ENCODE peak calls at places on chromosomes 2 and 18, in nine cellular contexts. Z, E, Q, I, K, O, F, M and J are unnamed samples.

GRCh38 chr2:138942466-138942865 is 162.3 kb upstream of the NXPH2 start:
- DNase-seq in E (no peak), I (no peak), K (no peak), F (peak; percentile 3), Z (no peak), M (no peak), O (no peak), Q (no peak), J (no peak)

GRCh38 chr2:105791229-105791628 is 46.5 kb downstream of the NCK2 start:
- DNase-seq in Q (no peak), M (no peak), I (no peak), Z (no peak), O (no peak), F (no peak), E (no peak), K (no peak), J (no peak)

GRCh38 chr2:62309465-62310091 is 113.7 kb downstream of the B3GNT2 start:
- DNase-seq in E (peak; percentile 69), M (no peak), I (no peak), O (no peak), Z (peak; percentile 24), K (no peak), Q (no peak), F (no peak), J (peak; percentile 75)

GRCh38 chr2:49110571-49111315 is 43.6 kb downstream of the FSHR start:
- DNase-seq in Q (no peak), M (no peak), I (no peak), O (no peak), F (no peak), K (no peak), Z (no peak), E (no peak), J (no peak)

GRCh38 chr2:241772063-241772499 is 4.5 kb upstream of the GAL3ST2 start:
- DNase-seq in Z (no peak), F (no peak), M (no peak), E (peak; percentile 76), I (no peak), O (no peak), K (no peak), Q (no peak), J (no peak)

GRCh38 chr18:69943021-69943420 is 4.7 kb downstream of the CD226 start:
- DNase-seq in Q (no peak), O (no peak), K (peak; percentile 7), F (no peak), Z (no peak), E (no peak), M (no peak), I (no peak), J (no peak)

GRCh38 chr2:101330253-101330921 is 21.9 kb upstream of the RNF149 start:
- DNase-seq in F (peak; percentile 15), Z (peak; percentile 42), M (peak; percentile 47), K (peak; percentile 33), I (peak; percentile 83), Q (peak; percentile 32), O (no peak), E (no peak), J (no peak)

GRCh38 chr2:241539616-241540374 is 18.8 kb upstream of the BOK start:
- DNase-seq in Z (no peak), K (no peak), F (no peak), E (no peak), I (no peak), O (no peak), M (no peak), Q (no peak), J (peak; percentile 34)

GRCh38 chr2:228180126-228181097 is 1.1 kb downstream of the SPHKAP start:
- DNase-seq in F (peak; percentile 20), O (no peak), I (no peak), Z (peak; percentile 19), Q (no peak), M (no peak), E (peak; percentile 22), K (peak; percentile 15), J (peak; percentile 24)

GRCh38 chr18:47800756-47801155 is 129.7 kb downstream of the SMAD2 start:
- DNase-seq in K (no peak), Z (no peak), O (no peak), F (no peak), Q (no peak), I (no peak), M (no peak), E (no peak), J (no peak)

GRCh38 chr2:75276093-75277055 is 77.1 kb upstream of the TACR1 start:
- DNase-seq in K (peak; percentile 69), Z (no peak), I (no peak), M (no peak), O (peak; percentile 18), Q (no peak), F (no peak), E (no peak), J (no peak)

DNA sequence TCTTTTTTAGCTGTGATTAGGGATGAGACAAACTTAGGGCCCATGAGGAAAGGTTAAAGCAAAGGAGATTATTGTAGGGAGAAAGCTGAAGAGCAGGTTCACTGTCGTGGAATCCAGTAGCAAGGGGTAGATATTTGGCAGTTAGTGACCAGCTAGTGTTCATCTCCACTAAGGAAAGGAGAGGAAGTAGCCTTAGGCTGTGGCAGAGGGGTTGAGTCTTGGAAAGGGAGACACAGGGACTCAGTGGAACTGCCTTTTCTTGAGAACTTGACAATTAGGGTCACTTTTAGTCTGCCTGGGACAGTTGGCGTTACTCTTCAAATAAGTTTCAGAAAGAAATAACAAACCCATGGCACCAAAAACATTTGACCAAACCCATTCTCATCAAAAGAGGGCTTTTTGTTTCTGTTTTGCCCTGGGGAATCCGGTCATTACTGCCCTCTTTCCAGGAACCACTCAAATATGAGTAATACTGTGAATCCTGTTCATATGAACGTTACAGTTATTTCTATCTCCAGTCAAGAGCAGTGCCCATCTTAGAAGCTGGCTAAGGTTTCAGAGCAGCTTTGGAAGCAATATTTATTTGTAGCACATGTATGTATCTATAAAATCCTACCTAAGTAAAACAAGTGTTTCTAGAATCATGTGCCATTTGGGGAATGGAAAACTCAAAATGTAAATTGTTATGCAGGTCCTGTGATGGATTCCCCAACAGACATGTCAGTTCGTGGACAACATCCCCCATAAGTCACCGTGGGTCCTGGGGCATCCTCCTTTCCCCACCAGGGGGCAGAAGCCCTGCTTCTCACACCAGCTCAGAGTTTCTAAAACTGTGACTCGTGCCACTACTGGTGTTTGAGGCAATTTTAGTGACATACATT is 77.3 kb upstream of the PHLPP1 start:
- DNase-seq in Z (peak; percentile 51), F (no peak), I (peak; percentile 70), O (no peak), Q (no peak), E (peak; percentile 72), M (peak; percentile 15), K (peak; percentile 33), J (peak; percentile 70)
- TF ChIP-seq CTCF in Z (peak; percentile 61), F (peak; percentile 30), I (peak; percentile 75), O (peak; percentile 44), Q (peak; percentile 55), E (peak; percentile 57), M (peak; percentile 61), K (peak; percentile 49), J (peak; percentile 61)

DNA sequence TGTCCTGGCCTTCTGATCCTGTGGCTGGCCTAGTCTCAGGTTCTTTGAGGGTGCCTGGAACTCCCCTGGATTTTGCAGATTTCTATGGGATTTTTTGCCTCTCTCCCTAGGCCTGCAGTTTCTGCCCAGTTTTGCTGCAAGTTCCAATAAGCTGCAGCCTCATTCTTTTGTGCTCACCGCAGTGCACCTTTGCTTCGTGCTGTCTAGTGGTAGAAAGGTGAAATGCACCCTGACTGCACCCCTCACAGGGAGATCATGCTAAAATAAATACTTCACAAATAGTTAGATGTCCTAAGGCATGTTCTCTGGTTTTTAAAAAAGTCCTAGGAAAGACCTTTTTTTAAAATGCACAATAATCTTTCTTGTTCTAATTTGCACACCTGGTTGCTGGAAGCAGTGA is 72.5 kb downstream of the GNAL start:
- DNase-seq in M (no peak), Z (no peak), I (no peak), E (no peak), F (no peak), Q (no peak), K (no peak), O (no peak), J (no peak)
- TF ChIP-seq CTCF in M (peak; percentile 60), Z (peak; percentile 62), I (peak; percentile 61), E (no peak), F (peak; percentile 38), Q (no peak), K (peak; percentile 30), O (no peak), J (no peak)

DNA sequence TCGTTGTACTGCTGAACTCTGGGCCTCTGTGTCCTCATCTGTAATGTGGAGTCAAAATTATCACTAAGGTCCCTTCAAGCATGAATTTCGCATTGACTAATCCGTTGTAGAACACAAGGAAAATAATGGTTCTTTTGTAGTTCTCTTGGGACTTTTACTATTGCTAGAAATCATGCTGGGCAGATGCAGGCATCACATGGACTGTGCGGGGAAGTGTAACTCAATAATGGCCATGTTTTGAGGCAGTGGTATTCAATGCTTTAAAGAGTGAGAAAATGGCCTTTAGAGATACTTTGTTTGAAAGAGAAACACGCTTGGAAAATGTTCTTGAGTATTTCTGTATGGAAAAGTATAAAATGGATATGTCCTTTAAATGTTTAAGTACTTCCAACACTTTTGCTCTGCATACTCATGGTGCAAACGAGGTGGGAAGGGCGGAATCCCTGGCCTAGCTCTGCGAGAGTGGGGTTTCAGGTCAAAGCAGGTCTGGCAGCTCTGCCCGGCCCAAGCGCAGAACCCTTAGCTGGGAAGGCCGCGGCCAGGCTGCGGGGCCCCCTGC is 117.3 kb upstream of the MSTN start:
- DNase-seq in K (no peak), F (no peak), E (peak; percentile 46), Z (no peak), O (no peak), I (no peak), M (no peak), Q (no peak), J (peak; percentile 40)
- TF ChIP-seq CTCF in K (no peak), F (no peak), E (no peak), Z (no peak), O (no peak), I (no peak), M (no peak), Q (no peak), J (no peak)

GRCh38 chr2:217167531-217167930 is 307.7 kb upstream of the TNP1 start:
- DNase-seq in F (no peak), E (no peak), K (no peak), Q (no peak), Z (no peak), I (no peak), O (no peak), M (no peak), J (no peak)

GRCh38 chr2:217168396-217168795 is 308.5 kb upstream of the TNP1 start:
- DNase-seq in K (no peak), O (no peak), Q (no peak), E (no peak), M (no peak), F (no peak), I (no peak), Z (no peak), J (no peak)

GRCh38 chr2:217164008-217164407 is 304.1 kb upstream of the TNP1 start:
- DNase-seq in E (no peak), Z (no peak), I (no peak), F (no peak), O (no peak), Q (peak; percentile 40), K (no peak), M (no peak), J (no peak)

GRCh38 chr2:217165547-217165946 is 305.7 kb upstream of the TNP1 start:
- DNase-seq in E (no peak), Q (no peak), I (no peak), O (no peak), M (no peak), K (peak; percentile 22), F (no peak), Z (no peak), J (no peak)

GRCh38 chr2:217166241-217166640 is 306.4 kb upstream of the TNP1 start:
- DNase-seq in F (no peak), E (peak; percentile 15), Q (no peak), I (peak; percentile 25), M (no peak), Z (peak; percentile 14), K (peak; percentile 76), O (no peak), J (no peak)
- TF ChIP-seq CTCF in F (peak; percentile 59), E (peak; percentile 32), Q (peak; percentile 70), I (peak; percentile 43), M (peak; percentile 68), Z (peak; percentile 43), K (peak; percentile 64), O (peak; percentile 64), J (peak; percentile 38)